ENCODE peak calls at places on chromosomes 12 and 14, in four cellular contexts. One of them, this sample, is unnamed.

GRCh38 chr14:104094056-104094708 is 8.7 kb downstream of the ASPG start:
- DNase-seq in ovary: no peak
- DNase-seq in retina: no peak
- DNase-seq in sigmoid colon: no peak
- DNase-seq in this sample: no peak

GRCh38 chr12:26523708-26524150 is 309.3 kb downstream of the ITPR2 start:
- DNase-seq in ovary: peak
- DNase-seq in retina: peak
- DNase-seq in sigmoid colon: peak
- DNase-seq in this sample: no peak

GRCh38 chr12:57622293-57623245 is 10.4 kb downstream of the B4GALNT1 start:
- DNase-seq in ovary: no peak
- DNase-seq in retina: no peak
- DNase-seq in sigmoid colon: peak
- DNase-seq in this sample: no peak

GRCh38 chr12:32777776-32778175 is 22.1 kb upstream of the YARS2 start:
- DNase-seq in ovary: no peak
- DNase-seq in retina: no peak
- DNase-seq in sigmoid colon: no peak
- DNase-seq in this sample: no peak

GRCh38 chr14:94385553-94386057 is 2.8 kb downstream of the SERPINA1 start:
- DNase-seq in ovary: no peak
- DNase-seq in retina: no peak
- DNase-seq in sigmoid colon: peak
- DNase-seq in this sample: no peak

GRCh38 chr12:5081016-5081415 is 37.3 kb downstream of the KCNA5 start:
- DNase-seq in ovary: no peak
- DNase-seq in retina: peak
- DNase-seq in sigmoid colon: no peak
- DNase-seq in this sample: no peak

GRCh38 chr12:46357438-46358324 is 14.9 kb downstream of the SLC38A2 start:
- DNase-seq in ovary: no peak
- DNase-seq in retina: no peak
- DNase-seq in sigmoid colon: no peak
- DNase-seq in this sample: no peak

GRCh38 chr12:91138337-91138905 is 27.1 kb upstream of the LUM start:
- DNase-seq in ovary: no peak
- DNase-seq in retina: no peak
- DNase-seq in sigmoid colon: peak
- DNase-seq in this sample: no peak

GRCh38 chr14:21300892-21301291 is 21.0 kb downstream of the RPGRIP1 start:
- DNase-seq in ovary: no peak
- DNase-seq in retina: peak
- DNase-seq in sigmoid colon: no peak
- DNase-seq in this sample: no peak

GRCh38 chr14:60590907-60591510 is 58.3 kb downstream of the SIX1 start:
- DNase-seq in ovary: no peak
- DNase-seq in retina: no peak
- DNase-seq in sigmoid colon: no peak
- DNase-seq in this sample: no peak

GRCh38 chr14:91284146-91284790 is 39.8 kb upstream of the GPR68 start:
- DNase-seq in ovary: peak
- DNase-seq in retina: no peak
- DNase-seq in sigmoid colon: no peak
- DNase-seq in this sample: peak

GRCh38 chr12:120630139-120630895 is 10.1 kb upstream of the CABP1 start:
- DNase-seq in ovary: no peak
- DNase-seq in retina: peak
- DNase-seq in sigmoid colon: no peak
- DNase-seq in this sample: no peak

GRCh38 chr14:37792124-37792523 is 196.7 kb downstream of the TTC6 start:
- DNase-seq in ovary: no peak
- DNase-seq in retina: no peak
- DNase-seq in sigmoid colon: no peak
- DNase-seq in this sample: no peak

GRCh38 chr12:117857632-117858274 is 111.0 kb downstream of the KSR2 start:
- DNase-seq in ovary: no peak
- DNase-seq in retina: peak
- DNase-seq in sigmoid colon: no peak
- DNase-seq in this sample: peak

GRCh38 chr12:991350-992278 is 591 bp downstream of the ERC1 start:
- DNase-seq in ovary: no peak
- DNase-seq in retina: peak
- DNase-seq in sigmoid colon: no peak
- DNase-seq in this sample: peak

GRCh38 chr12:105523164-105524057 is 192.9 kb downstream of the C12orf75 start:
- DNase-seq in ovary: peak
- DNase-seq in retina: peak
- DNase-seq in sigmoid colon: peak
- DNase-seq in this sample: no peak

GRCh38 chr12:116687888-116688287 is 50.0 kb downstream of the SPRING1 start:
- DNase-seq in ovary: peak
- DNase-seq in retina: peak
- DNase-seq in sigmoid colon: no peak
- DNase-seq in this sample: peak

GRCh38 chr14:50736932-50737419 is 68.9 kb upstream of the SAV1 start:
- DNase-seq in ovary: no peak
- DNase-seq in retina: no peak
- DNase-seq in sigmoid colon: no peak
- DNase-seq in this sample: no peak

GRCh38 chr12:93776581-93777018 is 99.4 kb downstream of the CRADD start:
- DNase-seq in ovary: no peak
- DNase-seq in retina: no peak
- DNase-seq in sigmoid colon: no peak
- DNase-seq in this sample: no peak

GRCh38 chr14:66496911-66497310 is 10.7 kb downstream of the CCDC196 start:
- DNase-seq in ovary: no peak
- DNase-seq in retina: no peak
- DNase-seq in sigmoid colon: no peak
- DNase-seq in this sample: no peak

GRCh38 chr12:131950182-131950913 is 606 bp downstream of the EP400 start:
- DNase-seq in ovary: peak
- DNase-seq in retina: peak
- DNase-seq in sigmoid colon: peak
- DNase-seq in this sample: peak

GRCh38 chr14:87351007-87351406 is 642.0 kb downstream of the GALC start:
- DNase-seq in ovary: no peak
- DNase-seq in retina: no peak
- DNase-seq in sigmoid colon: no peak
- DNase-seq in this sample: no peak

GRCh38 chr12:105204916-105205315 is 31.1 kb downstream of the APPL2 start:
- DNase-seq in ovary: no peak
- DNase-seq in retina: no peak
- DNase-seq in sigmoid colon: no peak
- DNase-seq in this sample: no peak

GRCh38 chr12:8034802-8035201 is 2.3 kb downstream of the FOXJ2 start:
- DNase-seq in ovary: no peak
- DNase-seq in retina: no peak
- DNase-seq in sigmoid colon: no peak
- DNase-seq in this sample: no peak

GRCh38 chr12:120361506-120362208 is 7.3 kb downstream of the MSI1 start:
- DNase-seq in ovary: peak
- DNase-seq in retina: peak
- DNase-seq in sigmoid colon: peak
- DNase-seq in this sample: no peak

GRCh38 chr14:77151918-77152588 is 10.5 kb upstream of the ZDHHC22 start:
- DNase-seq in ovary: no peak
- DNase-seq in retina: no peak
- DNase-seq in sigmoid colon: no peak
- DNase-seq in this sample: no peak

GRCh38 chr12:127192391-127192790 is 1074.6 kb upstream of the TMEM132C start:
- DNase-seq in ovary: no peak
- DNase-seq in retina: no peak
- DNase-seq in sigmoid colon: no peak
- DNase-seq in this sample: no peak

GRCh38 chr12:125220404-125221273 is 155.4 kb downstream of the AACS start:
- DNase-seq in ovary: no peak
- DNase-seq in retina: peak
- DNase-seq in sigmoid colon: no peak
- DNase-seq in this sample: peak

GRCh38 chr12:7154901-7155470 is 24.8 kb downstream of the CLSTN3 start:
- DNase-seq in ovary: no peak
- DNase-seq in retina: no peak
- DNase-seq in sigmoid colon: no peak
- DNase-seq in this sample: no peak

GRCh38 chr12:57966536-57966935 is 25.2 kb downstream of the ATP23 start:
- DNase-seq in ovary: no peak
- DNase-seq in retina: no peak
- DNase-seq in sigmoid colon: no peak
- DNase-seq in this sample: no peak

GRCh38 chr12:50066402-50066801 is 9.0 kb downstream of the ASIC1 start:
- DNase-seq in ovary: no peak
- DNase-seq in retina: no peak
- DNase-seq in sigmoid colon: peak
- DNase-seq in this sample: no peak

GRCh38 chr12:64207453-64207852 is 14.6 kb downstream of the KICS2 start:
- DNase-seq in ovary: no peak
- DNase-seq in retina: no peak
- DNase-seq in sigmoid colon: no peak
- DNase-seq in this sample: no peak

This sample was measured in HEK293T.